ENCODE peak calls at places on chromosomes 3 and 15, in five cellular contexts. Y is progenitor cell of endocrine pancreas, T is GM13977, G is tibial artery, J is neuronal stem cell. L is an unnamed sample.

GRCh38 chr3:56928379-56929068 is 126.8 kb upstream of the ARHGEF3 start:
- DNase-seq in Y (no peak), T (no peak), G (no peak), J (no peak), L (no peak)

GRCh38 chr15:44537728-44538240 is 837 bp downstream of the EIF3J start:
- DNase-seq in Y (no peak), T (peak), G (no peak), J (no peak), L (no peak)

GRCh38 chr3:54541369-54541768 is 386.5 kb downstream of the LRTM1 start:
- DNase-seq in Y (no peak), T (no peak), G (no peak), J (no peak), L (no peak)

GRCh38 chr3:182755308-182756106 is 37.8 kb upstream of the ATP11B start:
- DNase-seq in Y (no peak), T (no peak), G (no peak), J (no peak), L (no peak)

GRCh38 chr3:30347679-30348216 is 258.7 kb upstream of the TGFBR2 start:
- DNase-seq in Y (no peak), T (peak), G (no peak), J (no peak), L (no peak)

GRCh38 chr15:68055224-68055705 is 1.1 kb downstream of the PIAS1 start:
- DNase-seq in Y (no peak), T (peak), G (peak), J (no peak), L (no peak)

GRCh38 chr15:44427756-44428724 is 611 bp downstream of the CTDSPL2 start:
- DNase-seq in Y (no peak), T (no peak), G (no peak), J (no peak), L (no peak)

GRCh38 chr3:21017115-21017852 is 733.7 kb downstream of the ZNF385D start:
- DNase-seq in Y (no peak), T (no peak), G (no peak), J (no peak), L (no peak)

GRCh38 chr3:120169407-120169806 is 75.2 kb upstream of the GSK3B start:
- DNase-seq in Y (no peak), T (no peak), G (no peak), J (no peak), L (no peak)

GRCh38 chr3:165192610-165193192 is 3.5 kb downstream of the SLITRK3 start:
- DNase-seq in Y (no peak), T (no peak), G (no peak), J (peak), L (no peak)

GRCh38 chr3:191094057-191094456 is 105.0 kb upstream of the OSTN start:
- DNase-seq in Y (no peak), T (no peak), G (no peak), J (no peak), L (no peak)

GRCh38 chr15:56950979-56951378 is 32.5 kb downstream of the TCF12 start:
- DNase-seq in Y (no peak), T (peak), G (no peak), J (no peak), L (no peak)

GRCh38 chr3:172466553-172467130 is 18.4 kb upstream of the GHSR start:
- DNase-seq in Y (no peak), T (no peak), G (no peak), J (no peak), L (no peak)

GRCh38 chr3:168157301-168157700 is 61.6 kb upstream of the GOLIM4 start:
- DNase-seq in Y (no peak), T (no peak), G (no peak), J (no peak), L (no peak)

GRCh38 chr15:83153288-83153687 is 45.8 kb downstream of the TM6SF1 start:
- DNase-seq in Y (no peak), T (no peak), G (no peak), J (no peak), L (no peak)

GRCh38 chr15:85788796-85789495 is 5.8 kb downstream of the KLHL25 start:
- DNase-seq in Y (no peak), T (peak), G (no peak), J (no peak), L (no peak)

L was measured in sigmoid colon.